ENCODE peak calls at places on chromosomes 5 and 9, in eight cellular contexts. S, N, Z, T, A, H, D and U are unnamed samples.

GRCh38 chr9:72588336-72588735 is 66.9 kb downstream of the TMC1 start:
- DNase-seq in S (no peak), N (no peak), Z (no peak), T (no peak), A (no peak), H (no peak), D (no peak), U (no peak)

GRCh38 chr9:127778280-127779135 is at the start of gene SH2D3C:
- DNase-seq in S (peak), N (no peak), Z (no peak), T (no peak), A (peak), H (no peak), D (no peak), U (peak)

GRCh38 chr5:177514541-177514940 is 2.2 kb downstream of the DDX41 start:
- DNase-seq in S (no peak), N (no peak), Z (no peak), T (no peak), A (no peak), H (no peak), D (no peak), U (no peak)

GRCh38 chr9:88684046-88684445 is 149.1 kb downstream of the NXNL2 start:
- DNase-seq in S (no peak), N (no peak), Z (no peak), T (no peak), A (no peak), H (no peak), D (no peak), U (no peak)

GRCh38 chr5:108386345-108387061 is 4.6 kb upstream of the FBXL17 start:
- DNase-seq in S (no peak), N (no peak), Z (no peak), T (no peak), A (no peak), H (no peak), D (no peak), U (no peak)

GRCh38 chr5:58011301-58011700 is 448.6 kb downstream of the PLK2 start:
- DNase-seq in S (no peak), N (no peak), Z (no peak), T (no peak), A (no peak), H (no peak), D (no peak), U (no peak)

GRCh38 chr9:129262261-129262660 is 84.2 kb upstream of the IER5L start:
- DNase-seq in S (no peak), N (no peak), Z (no peak), T (no peak), A (peak), H (peak), D (no peak), U (peak)

GRCh38 chr5:103041071-103041676 is 78.8 kb downstream of the GIN1 start:
- DNase-seq in S (peak), N (no peak), Z (peak), T (peak), A (no peak), H (no peak), D (no peak), U (no peak)

DNA sequence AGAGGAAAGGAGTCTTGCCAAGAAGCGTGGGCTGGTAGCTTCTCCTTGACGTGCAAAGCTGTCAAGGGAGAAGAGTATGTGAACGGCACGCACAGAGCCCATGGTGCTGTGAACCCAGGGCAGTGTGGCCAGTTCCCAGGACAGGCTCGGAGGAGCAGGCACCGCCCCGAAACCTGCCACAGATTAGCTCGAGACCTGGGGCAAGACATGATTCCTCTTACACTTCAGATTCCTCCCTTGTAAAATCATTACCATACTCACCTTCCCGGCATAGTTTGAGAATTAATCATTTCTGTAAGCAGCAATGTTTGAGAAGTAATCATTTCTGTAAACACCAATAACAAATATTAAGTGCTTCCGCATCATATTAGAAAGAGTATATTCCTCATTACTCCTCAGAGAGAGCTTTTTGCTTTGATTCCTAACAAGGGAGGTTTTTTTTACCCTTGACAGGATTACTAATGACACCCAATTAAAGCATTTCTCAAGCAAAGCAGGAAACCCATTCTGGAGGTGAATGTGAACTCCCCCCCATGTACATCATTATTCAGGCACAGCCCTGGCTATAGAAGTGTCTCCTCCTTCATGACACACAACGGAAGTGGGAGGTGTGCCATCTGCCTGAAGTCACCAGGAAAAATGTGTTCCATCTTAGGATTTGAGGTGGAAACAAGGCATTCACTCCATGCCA is 19.8 kb downstream of the GOLM1 start:
- DNase-seq in S (no peak), N (no peak), Z (no peak), T (no peak), A (no peak), H (no peak), D (peak), U (no peak)
- H3K4me3 ChIP-seq in S (no peak), N (no peak), Z (no peak), T (no peak), A (no peak), H (no peak), D (no peak), U (no peak)

GRCh38 chr5:173245319-173246134 is 10.5 kb upstream of the NKX2-5 start:
- DNase-seq in S (no peak), N (no peak), Z (no peak), T (no peak), A (peak), H (peak), D (no peak), U (no peak)
- H3K4me3 ChIP-seq in S (no peak), N (no peak), Z (no peak), T (no peak), A (peak), H (peak), D (no peak), U (no peak)

DNA sequence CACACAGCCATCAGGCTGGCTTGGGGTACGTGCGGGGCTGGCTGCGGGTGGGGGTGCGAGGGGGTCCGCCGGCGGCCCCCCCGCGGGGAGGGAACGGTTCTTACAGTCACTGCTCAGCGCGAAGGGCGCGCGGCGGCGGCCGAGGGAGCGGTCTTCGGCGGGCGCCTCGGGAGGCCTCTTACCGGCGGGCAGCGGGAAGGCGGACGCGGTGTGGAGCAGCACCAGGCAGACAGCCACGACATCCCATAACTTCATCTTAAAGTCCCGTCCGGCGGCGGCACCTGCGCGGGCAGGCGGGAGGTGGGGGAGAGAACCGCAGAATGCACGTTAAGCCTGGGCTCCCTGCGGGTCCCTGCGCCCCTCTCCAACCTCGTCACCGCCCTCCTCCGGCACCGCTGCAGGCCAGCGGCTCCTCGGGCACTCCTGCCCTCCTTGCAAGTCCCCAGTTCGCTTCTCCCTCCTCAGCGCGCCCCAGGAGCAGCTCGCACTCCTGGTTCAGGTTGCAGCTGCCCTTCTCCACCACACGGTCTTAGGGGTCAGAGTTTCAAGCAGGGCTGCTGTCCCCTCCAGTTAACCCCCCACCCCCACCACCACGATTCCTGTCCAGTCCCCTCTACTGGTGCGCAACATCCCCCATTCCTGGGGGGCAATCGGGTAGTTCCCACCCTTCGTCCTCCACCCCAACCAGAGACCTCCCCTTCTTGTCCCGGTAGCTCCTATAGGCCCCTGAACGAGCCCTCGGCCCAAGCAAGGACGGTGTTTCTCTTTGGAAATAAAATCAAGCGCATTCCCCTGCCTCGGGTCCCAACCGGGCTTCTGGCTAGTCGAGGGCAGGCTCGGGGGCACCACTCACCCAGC is 5.1 kb downstream of the GDNF start:
- DNase-seq in S (no peak), N (no peak), Z (no peak), T (no peak), A (no peak), H (peak), D (no peak), U (no peak)
- H3K4me3 ChIP-seq in S (no peak), N (no peak), Z (no peak), T (peak), A (peak), H (peak), D (peak), U (no peak)

GRCh38 chr9:108056083-108056804 is 566.7 kb upstream of the KLF4 start:
- DNase-seq in S (no peak), N (no peak), Z (no peak), T (no peak), A (no peak), H (no peak), D (no peak), U (no peak)
- H3K4me3 ChIP-seq in S (no peak), N (no peak), Z (peak), T (no peak), A (no peak), H (no peak), D (no peak), U (no peak)

DNA sequence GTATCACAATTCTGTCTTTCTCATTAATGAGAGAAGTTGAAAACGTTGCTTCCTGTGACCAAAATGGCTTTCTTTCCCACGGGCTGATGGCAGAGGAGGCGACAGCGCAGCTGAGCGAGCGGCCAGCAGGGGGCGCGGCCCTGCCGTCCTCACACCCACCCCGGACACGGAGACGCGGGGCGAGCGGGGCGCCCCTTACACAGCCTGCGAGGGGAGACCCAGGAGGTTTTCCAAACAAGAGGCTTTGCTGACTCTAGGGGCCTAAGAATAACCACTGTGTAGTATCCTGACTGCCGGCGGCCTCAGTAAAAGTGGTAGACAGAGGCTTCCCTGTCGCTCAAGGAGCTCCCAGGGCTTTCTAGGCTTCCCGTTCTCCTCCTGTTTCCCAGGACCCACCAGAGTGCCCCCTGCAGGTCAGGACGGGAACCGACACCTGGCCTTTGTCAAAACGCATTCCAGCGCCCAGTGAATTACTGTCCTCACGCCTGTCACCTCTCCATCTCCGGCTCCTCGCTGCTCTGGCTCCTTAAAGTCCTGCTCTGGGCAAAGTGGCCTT is 27.3 kb upstream of the FGF1 start:
- DNase-seq in S (peak), N (peak), Z (no peak), T (peak), A (peak), H (peak), D (peak), U (peak)
- H3K4me3 ChIP-seq in S (peak), N (no peak), Z (peak), T (peak), A (peak), H (peak), D (peak), U (peak)

DNA sequence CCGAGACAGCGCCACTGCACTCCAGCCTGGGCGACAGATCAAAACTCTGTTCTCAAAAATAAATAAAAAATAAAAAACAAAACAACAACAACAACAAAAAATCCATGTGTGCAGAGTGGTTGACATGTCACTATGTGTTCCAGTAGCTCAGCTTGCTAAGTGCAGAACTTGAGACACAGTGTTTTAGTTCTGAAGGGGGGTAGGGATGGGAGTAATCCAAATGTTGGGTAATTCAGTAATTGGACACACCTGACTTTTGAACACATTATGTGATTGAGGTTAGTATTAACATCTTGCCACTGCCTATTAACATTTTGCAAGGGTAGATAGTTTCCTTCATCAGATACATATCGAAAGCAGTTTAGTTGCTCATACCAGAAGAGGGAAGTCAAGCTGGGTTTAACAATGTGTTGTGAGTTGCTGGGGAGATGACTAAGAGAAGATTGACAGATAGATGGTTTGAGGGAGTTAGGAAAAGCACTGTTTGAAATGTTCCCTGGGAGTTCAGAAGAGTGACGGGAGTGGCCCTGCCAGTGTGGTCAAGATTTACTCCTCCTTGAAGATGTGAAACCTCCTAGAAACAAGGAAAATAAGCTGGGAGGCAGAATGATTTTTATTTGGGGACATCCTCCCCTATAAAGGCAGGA is 928 bp downstream of the HACD4 start:
- DNase-seq in S (no peak), N (no peak), Z (peak), T (peak), A (no peak), H (peak), D (no peak), U (no peak)
- H3K4me3 ChIP-seq in S (no peak), N (no peak), Z (peak), T (no peak), A (peak), H (peak), D (peak), U (peak)

GRCh38 chr5:43312699-43313034 is 545 bp downstream of the HMGCS1 start:
- DNase-seq in S (peak), N (no peak), Z (no peak), T (no peak), A (no peak), H (no peak), D (no peak), U (no peak)

GRCh38 chr5:43313854-43314457 is 744 bp upstream of the HMGCS1 start:
- DNase-seq in S (no peak), N (no peak), Z (no peak), T (no peak), A (no peak), H (peak), D (no peak), U (no peak)

GRCh38 chr5:43313035-43313853 is at the start of gene HMGCS1:
- DNase-seq in S (peak), N (peak), Z (peak), T (peak), A (peak), H (peak), D (peak), U (peak)

GRCh38 chr5:43309657-43310056 is 3.6 kb downstream of the HMGCS1 start:
- DNase-seq in S (no peak), N (no peak), Z (no peak), T (no peak), A (no peak), H (no peak), D (peak), U (no peak)

DNA sequence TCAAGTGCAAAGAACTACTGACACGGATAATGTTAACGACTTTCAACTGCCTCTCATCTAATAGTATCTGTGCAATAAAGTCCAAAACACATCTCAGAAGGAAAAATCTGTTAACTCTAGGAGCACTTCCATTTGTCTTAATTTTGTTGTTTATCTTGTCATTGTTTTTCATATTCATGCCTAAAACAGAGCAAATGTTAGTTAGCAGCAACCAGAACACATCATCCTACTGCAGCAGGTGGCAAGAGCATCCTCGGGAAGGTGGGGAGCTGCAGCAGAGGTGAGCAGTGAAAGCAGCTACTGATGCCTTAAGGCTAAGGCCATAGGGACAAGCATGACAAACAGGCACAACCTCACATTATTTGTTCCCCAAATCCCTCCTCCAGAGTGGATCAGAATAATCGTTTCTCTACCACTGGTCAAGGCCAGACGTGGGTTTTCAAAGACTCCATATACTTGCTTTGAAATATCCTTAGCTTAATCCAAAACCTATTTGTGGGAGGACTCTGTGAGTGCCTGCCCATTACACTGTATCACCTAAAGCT is 1.1 kb downstream of the HMGCS1 start:
- DNase-seq in S (peak), N (no peak), Z (no peak), T (no peak), A (no peak), H (no peak), D (no peak), U (no peak)
- H3K4me3 ChIP-seq in S (peak), N (no peak), Z (peak), T (peak), A (peak), H (peak), D (peak), U (peak)

GRCh38 chr5:76332620-76333170 is 70.4 kb upstream of the IQGAP2 start:
- DNase-seq in S (no peak), N (no peak), Z (no peak), T (peak), A (no peak), H (no peak), D (no peak), U (no peak)
- H3K4me3 ChIP-seq in S (no peak), N (no peak), Z (no peak), T (no peak), A (no peak), H (no peak), D (no peak), U (no peak)

GRCh38 chr9:122127396-122127798 is 32.2 kb downstream of the NDUFA8 start:
- DNase-seq in S (no peak), N (no peak), Z (no peak), T (no peak), A (no peak), H (peak), D (no peak), U (no peak)

GRCh38 chr9:122125891-122126331 is 32.8 kb upstream of the TTLL11 start:
- DNase-seq in S (no peak), N (no peak), Z (no peak), T (no peak), A (no peak), H (peak), D (no peak), U (no peak)

GRCh38 chr9:122125158-122125890 is 32.2 kb upstream of the TTLL11 start:
- DNase-seq in S (peak), N (peak), Z (peak), T (no peak), A (peak), H (peak), D (peak), U (peak)

GRCh38 chr9:122128007-122128406 is 31.6 kb downstream of the NDUFA8 start:
- DNase-seq in S (no peak), N (no peak), Z (no peak), T (no peak), A (no peak), H (peak), D (no peak), U (no peak)

GRCh38 chr9:122126340-122127333 is 32.9 kb downstream of the NDUFA8 start:
- DNase-seq in S (no peak), N (no peak), Z (no peak), T (no peak), A (no peak), H (no peak), D (no peak), U (no peak)
- H3K4me3 ChIP-seq in S (no peak), N (no peak), Z (peak), T (peak), A (peak), H (peak), D (peak), U (peak)